ENCODE peak calls at places on chromosomes 3 and 15, in four cellular contexts. One of them, this sample, is unnamed.

GRCh38 chr3:115698851-115699535 is 75.7 kb downstream of the GAP43 start:
- DNase-seq in AG04450: no peak
- DNase-seq in mucosa of gallbladder: no peak
- DNase-seq in stimulated activated CD4-positive, alpha-beta T cell treated with anti-CD3 and anti-CD28 coated beads, TNF-alpha, amount 100 ng/mL, for 48 hours: no peak
- DNase-seq in this sample: no peak

GRCh38 chr15:41862515-41863116 is 24.0 kb downstream of the PLA2G4B start:
- DNase-seq in mucosa of gallbladder: peak
- DNase-seq in stimulated activated CD4-positive, alpha-beta T cell treated with anti-CD3 and anti-CD28 coated beads, TNF-alpha, amount 100 ng/mL, for 48 hours: no peak
- DNase-seq in AG04450: no peak
- DNase-seq in this sample: peak

GRCh38 chr3:149908558-149908957 is 62.1 kb downstream of the PFN2 start:
- DNase-seq in AG04450: no peak
- DNase-seq in mucosa of gallbladder: no peak
- DNase-seq in stimulated activated CD4-positive, alpha-beta T cell treated with anti-CD3 and anti-CD28 coated beads, TNF-alpha, amount 100 ng/mL, for 48 hours: no peak
- DNase-seq in this sample: no peak

GRCh38 chr3:185733980-185734724 is 90.7 kb downstream of the IGF2BP2 start:
- DNase-seq in mucosa of gallbladder: peak
- DNase-seq in stimulated activated CD4-positive, alpha-beta T cell treated with anti-CD3 and anti-CD28 coated beads, TNF-alpha, amount 100 ng/mL, for 48 hours: no peak
- DNase-seq in AG04450: peak
- DNase-seq in this sample: peak

GRCh38 chr15:39434126-39434525 is 146.8 kb upstream of the THBS1 start:
- DNase-seq in AG04450: no peak
- DNase-seq in mucosa of gallbladder: no peak
- DNase-seq in stimulated activated CD4-positive, alpha-beta T cell treated with anti-CD3 and anti-CD28 coated beads, TNF-alpha, amount 100 ng/mL, for 48 hours: no peak
- DNase-seq in this sample: no peak

GRCh38 chr15:25176616-25176923 is 221.8 kb downstream of the SNRPN start:
- DNase-seq in mucosa of gallbladder: no peak
- DNase-seq in AG04450: no peak
- DNase-seq in stimulated activated CD4-positive, alpha-beta T cell treated with anti-CD3 and anti-CD28 coated beads, TNF-alpha, amount 100 ng/mL, for 48 hours: no peak
- DNase-seq in this sample: peak

GRCh38 chr3:5192568-5193319 is 5.2 kb downstream of the EDEM1 start:
- DNase-seq in AG04450: no peak
- DNase-seq in mucosa of gallbladder: no peak
- DNase-seq in stimulated activated CD4-positive, alpha-beta T cell treated with anti-CD3 and anti-CD28 coated beads, TNF-alpha, amount 100 ng/mL, for 48 hours: peak
- DNase-seq in this sample: no peak

GRCh38 chr3:161274691-161275298 is 53.7 kb downstream of the NMD3 start:
- DNase-seq in AG04450: peak
- DNase-seq in stimulated activated CD4-positive, alpha-beta T cell treated with anti-CD3 and anti-CD28 coated beads, TNF-alpha, amount 100 ng/mL, for 48 hours: peak
- DNase-seq in mucosa of gallbladder: no peak
- DNase-seq in this sample: no peak

GRCh38 chr15:55552926-55553325 is 35.2 kb downstream of the PYGO1 start:
- DNase-seq in mucosa of gallbladder: no peak
- DNase-seq in AG04450: peak
- DNase-seq in stimulated activated CD4-positive, alpha-beta T cell treated with anti-CD3 and anti-CD28 coated beads, TNF-alpha, amount 100 ng/mL, for 48 hours: no peak
- DNase-seq in this sample: no peak

GRCh38 chr3:23884481-23884880 is 32.3 kb downstream of the NKIRAS1 start:
- DNase-seq in stimulated activated CD4-positive, alpha-beta T cell treated with anti-CD3 and anti-CD28 coated beads, TNF-alpha, amount 100 ng/mL, for 48 hours: no peak
- DNase-seq in AG04450: no peak
- DNase-seq in mucosa of gallbladder: no peak
- DNase-seq in this sample: no peak

GRCh38 chr3:135560847-135561246 is 404.7 kb upstream of the PPP2R3A start:
- DNase-seq in stimulated activated CD4-positive, alpha-beta T cell treated with anti-CD3 and anti-CD28 coated beads, TNF-alpha, amount 100 ng/mL, for 48 hours: no peak
- DNase-seq in AG04450: no peak
- DNase-seq in mucosa of gallbladder: no peak
- DNase-seq in this sample: no peak

GRCh38 chr3:43796041-43796596 is 105.4 kb downstream of the ABHD5 start:
- DNase-seq in stimulated activated CD4-positive, alpha-beta T cell treated with anti-CD3 and anti-CD28 coated beads, TNF-alpha, amount 100 ng/mL, for 48 hours: no peak
- DNase-seq in AG04450: no peak
- DNase-seq in mucosa of gallbladder: no peak
- DNase-seq in this sample: no peak

This sample was measured in prostate gland.